ENCODE peak calls at places on chromosomes 16 and 17, in eight cellular contexts. V is CD4-positive, alpha-beta T cell; T is body of pancreas; D is neural crest cell; L is AG04450; K is IMR-90; R is brain microvascular endothelial cell; N is RWPE1. A is an unnamed sample.

GRCh38 chr17:7058831-7059447 is 15.0 kb upstream of the SLC16A11 start:
- DNase-seq in V (no peak), L (no peak), R (peak; percentile 30), D (no peak), K (peak; percentile 34), T (no peak), N (no peak), A (no peak)

GRCh38 chr16:52816993-52817392 is 235.7 kb downstream of the CHD9NB start:
- DNase-seq in T (no peak), D (no peak), V (no peak), N (no peak), L (no peak), K (no peak), R (no peak), A (no peak)

GRCh38 chr17:164536-165235 is 16.8 kb downstream of the DOC2B start:
- DNase-seq in L (peak; percentile 6), N (peak; percentile 33), D (peak; percentile 51), V (peak; percentile 11), R (peak; percentile 51), K (peak; percentile 43), T (peak; percentile 52), A (peak; percentile 4)

GRCh38 chr17:70089513-70090148 is 14.6 kb downstream of the KCNJ16 start:
- DNase-seq in L (no peak), R (no peak), N (no peak), V (no peak), D (no peak), K (no peak), T (peak; percentile 28), A (no peak)

GRCh38 chr16:89847056-89847929 is 19.0 kb downstream of the SPIRE2 start:
- DNase-seq in L (no peak), V (no peak), K (no peak), R (no peak), D (no peak), T (no peak), N (no peak), A (no peak)

GRCh38 chr16:77963185-77964044 is 58.9 kb upstream of the CLEC3A start:
- DNase-seq in V (no peak), L (no peak), K (no peak), T (no peak), R (no peak), D (no peak), N (no peak), A (no peak)

GRCh38 chr17:81309140-81309858 is 14.2 kb upstream of the SLC38A10 start:
- DNase-seq in N (peak; percentile 54), K (peak; percentile 51), V (no peak), L (no peak), R (peak; percentile 46), D (peak; percentile 58), T (peak; percentile 91), A (peak; percentile 6)

GRCh38 chr16:78195868-78196267 is 96.4 kb downstream of the WWOX start:
- DNase-seq in K (no peak), D (no peak), R (no peak), T (no peak), V (no peak), N (no peak), L (no peak), A (no peak)

GRCh38 chr16:47928008-47928407 is 227.8 kb downstream of the ABCC12 start:
- DNase-seq in L (no peak), K (no peak), V (no peak), D (no peak), N (no peak), R (no peak), T (no peak), A (no peak)

GRCh38 chr17:50079334-50080095 is 15.6 kb upstream of the PDK2 start:
- DNase-seq in K (no peak), L (no peak), D (no peak), V (no peak), R (no peak), N (no peak), T (no peak), A (no peak)

GRCh38 chr17:32827227-32827626 is 49.7 kb downstream of the MYO1D start:
- DNase-seq in D (no peak), T (no peak), N (no peak), K (no peak), R (no peak), V (no peak), L (no peak), A (no peak)

GRCh38 chr17:80362428-80363119 is 52.4 kb upstream of the ENDOV start:
- DNase-seq in R (peak; percentile 47), V (no peak), T (peak; percentile 48), L (no peak), K (peak; percentile 83), N (no peak), D (no peak), A (no peak)

GRCh38 chr17:72590382-72590781 is 469.6 kb downstream of the SOX9 start:
- DNase-seq in T (no peak), D (no peak), L (no peak), V (no peak), R (peak; percentile 43), K (peak; percentile 90), N (peak; percentile 61), A (no peak)

GRCh38 chr17:78805301-78805700 is 23.2 kb upstream of the CYTH1 start:
- DNase-seq in R (no peak), N (no peak), L (no peak), D (no peak), K (no peak), V (peak; percentile 80), T (no peak), A (no peak)

GRCh38 chr17:49383048-49383447 is 21.0 kb upstream of the ZNF652 start:
- DNase-seq in R (no peak), N (no peak), T (no peak), D (no peak), L (no peak), K (no peak), V (no peak), A (no peak)

GRCh38 chr17:20156196-20157077 is 147.3 kb downstream of the SPECC1 start:
- DNase-seq in D (no peak), K (peak; percentile 25), T (peak; percentile 59), V (peak; percentile 12), R (peak; percentile 10), N (peak; percentile 84), L (no peak), A (no peak)

GRCh38 chr17:77863814-77864161 is 94.7 kb upstream of the TNRC6C start:
- DNase-seq in V (no peak), R (peak; percentile 14), D (no peak), L (no peak), K (no peak), N (no peak), T (no peak), A (no peak)

GRCh38 chr17:4236456-4236855 is 27.3 kb downstream of the ANKFY1 start:
- DNase-seq in N (no peak), V (no peak), L (no peak), R (peak; percentile 45), D (no peak), K (peak; percentile 52), T (no peak), A (no peak)

GRCh38 chr16:50123417-50123816 is 29.7 kb upstream of the TENT4B start:
- DNase-seq in D (no peak), R (no peak), N (no peak), K (no peak), V (no peak), L (no peak), T (no peak), A (no peak)

DNA sequence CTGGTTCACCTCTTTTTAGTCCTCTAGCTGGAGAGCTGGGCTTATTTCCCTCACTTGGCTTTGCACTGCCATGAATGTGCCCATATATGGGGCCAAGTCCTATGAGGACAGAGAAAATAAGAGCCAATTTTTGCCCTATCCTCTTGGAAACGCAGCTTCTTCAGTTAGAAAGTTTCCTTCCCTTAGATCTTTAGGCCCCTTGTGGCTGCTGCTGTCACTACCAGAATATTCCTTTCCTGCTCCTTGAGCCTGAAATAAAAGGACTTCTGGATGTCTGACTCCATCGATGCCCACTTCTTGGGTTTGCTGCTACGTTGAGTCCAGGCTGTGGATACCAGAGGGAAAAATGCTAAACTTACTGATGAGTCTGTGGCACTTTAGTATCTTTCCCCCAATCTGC is 487.1 kb downstream of the GRIN2A start:
- DNase-seq in V (no peak), N (no peak), L (no peak), T (no peak), K (no peak), D (no peak), R (no peak), A (no peak)
- TF ChIP-seq CTCF in V (no peak), N (no peak), L (no peak), T (no peak), K (no peak), D (peak; percentile 35), R (no peak), A (no peak)

DNA sequence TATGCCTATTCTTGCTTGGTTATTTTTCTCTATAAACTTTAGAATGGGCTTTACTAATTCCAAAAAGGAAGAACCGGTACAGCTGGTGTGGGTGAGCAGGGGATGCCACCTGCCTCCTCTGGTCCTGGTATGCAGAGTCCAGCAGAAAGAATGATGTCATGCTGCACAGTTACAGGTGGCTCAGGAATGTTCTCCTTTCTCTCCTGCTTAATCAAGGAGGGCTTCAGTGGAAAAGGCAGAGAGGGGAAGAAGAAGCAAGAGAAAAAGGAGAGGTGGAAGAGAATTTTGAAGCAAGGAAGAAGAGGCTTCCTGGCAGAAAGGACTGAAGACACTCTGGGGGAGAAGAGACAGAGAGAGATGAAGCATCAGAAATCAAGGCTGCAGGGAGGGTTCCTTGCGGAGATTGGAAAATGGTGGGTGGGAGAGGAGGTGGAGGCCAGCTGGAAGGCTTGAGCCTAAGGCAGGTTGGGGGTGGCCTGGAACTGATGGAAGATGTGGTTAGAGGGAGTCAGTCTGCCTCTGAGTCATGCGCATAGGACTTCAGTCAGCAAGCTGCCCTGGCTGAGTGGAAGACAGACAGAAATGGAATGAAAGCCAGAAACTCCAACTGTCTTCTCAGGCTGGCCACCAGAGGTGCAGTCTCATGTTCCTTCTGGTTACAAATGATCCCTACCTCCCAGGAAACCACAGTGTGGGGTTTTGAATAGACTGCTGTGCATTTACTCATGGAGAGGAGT is 64.6 kb upstream of the CRHR1 start:
- DNase-seq in K (peak; percentile 74), L (peak; percentile 15), D (no peak), N (peak; percentile 71), R (peak; percentile 80), T (peak; percentile 20), V (no peak), A (peak; percentile 16)
- TF ChIP-seq CTCF in K (peak; percentile 43), L (peak; percentile 52), D (peak; percentile 42), N (peak; percentile 33), R (peak; percentile 77), T (peak; percentile 18), V (no peak), A (peak; percentile 58)

DNA sequence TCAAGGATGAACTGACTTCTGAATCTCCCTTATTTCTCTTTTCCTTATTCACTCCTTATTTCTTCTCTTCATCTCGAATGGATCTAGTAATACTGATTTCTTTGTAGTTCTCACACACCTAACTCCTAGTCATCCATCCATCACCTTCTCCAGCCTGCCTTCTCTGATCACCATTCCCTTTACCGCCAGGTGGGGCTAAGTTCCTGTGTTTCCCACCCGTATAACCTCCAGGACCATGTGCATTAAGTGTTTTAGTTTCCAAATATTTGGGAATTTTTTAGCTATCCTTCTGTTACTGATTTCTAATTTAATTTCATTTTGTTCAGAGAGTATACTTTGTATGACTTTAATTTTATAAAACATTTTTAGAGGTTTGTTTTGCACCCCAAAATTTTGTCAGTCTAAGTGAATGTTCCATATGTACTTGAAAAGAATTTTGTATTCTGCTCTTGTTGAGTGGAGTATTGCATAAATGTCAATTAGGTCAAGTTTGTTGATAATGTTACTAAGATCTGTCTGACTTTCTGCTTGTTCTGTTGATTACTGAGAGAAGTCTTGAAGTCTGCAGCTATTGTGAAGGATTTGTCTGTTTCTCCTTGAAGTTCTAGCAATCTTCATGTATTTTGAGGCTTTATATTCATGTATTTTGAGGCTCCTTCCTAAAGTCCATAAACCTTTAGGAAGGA is 8.8 kb downstream of the BPTF start:
- DNase-seq in K (no peak), L (no peak), T (no peak), D (no peak), N (no peak), V (no peak), R (no peak), A (no peak)
- TF ChIP-seq CTCF in K (no peak), L (peak; percentile 30), T (no peak), D (peak; percentile 35), N (no peak), V (no peak), R (peak; percentile 19), A (peak; percentile 9)

GRCh38 chr16:87950765-87951549 is at the start of gene BANP:
- DNase-seq in T (peak; percentile 99), K (peak; percentile 98), V (peak; percentile 95), L (peak; percentile 96), R (peak; percentile 98), D (peak; percentile 88), N (peak; percentile 96), A (peak; percentile 97)
- TF ChIP-seq CTCF in T (peak; percentile 71), K (peak; percentile 24), V (peak; percentile 31), L (peak; percentile 37), R (peak; percentile 63), D (peak; percentile 60), N (peak; percentile 51), A (peak; percentile 48)

A was measured in astrocyte of the cerebellum.